ENCODE peak calls at places on chromosomes 5 and 9, in four cellular contexts. P, A, M and K are unnamed samples.

GRCh38 chr5:141272906-141273305 is 27.7 kb downstream of the PCDHB15 start:
- DNase-seq in P (peak; percentile 3), A (no peak), M (no peak), K (no peak)

GRCh38 chr5:149667827-149668122 is 62.3 kb upstream of the PPARGC1B start:
- DNase-seq in P (no peak), A (no peak), M (no peak), K (no peak)

GRCh38 chr5:103148213-103148612 is 28.1 kb downstream of the PPIP5K2 start:
- DNase-seq in P (no peak), A (no peak), M (no peak), K (no peak)

GRCh38 chr5:11931638-11932037 is 27.4 kb upstream of the CTNND2 start:
- DNase-seq in P (no peak), A (no peak), M (no peak), K (no peak)

GRCh38 chr5:160774006-160774405 is 78.0 kb downstream of the ATP10B start:
- DNase-seq in P (no peak), A (no peak), M (no peak), K (no peak)

GRCh38 chr9:38180631-38181030 is 111.6 kb upstream of the SHB start:
- DNase-seq in P (no peak), A (no peak), M (no peak), K (no peak)

GRCh38 chr9:33443504-33444154 is 3.8 kb downstream of the AQP3 start:
- DNase-seq in P (no peak), A (no peak), M (no peak), K (no peak)

GRCh38 chr5:2602451-2603045 is 148.9 kb downstream of the IRX2 start:
- DNase-seq in P (no peak), A (no peak), M (no peak), K (no peak)

GRCh38 chr9:133199648-133200321 is 9.3 kb downstream of the OBP2B start:
- DNase-seq in P (no peak), A (no peak), M (peak; percentile 9), K (peak; percentile 55)

GRCh38 chr9:132243156-132244074 is 81.6 kb downstream of the NTNG2 start:
- DNase-seq in P (peak; percentile 55), A (no peak), M (no peak), K (no peak)

GRCh38 chr9:115540091-115540490 is 422.1 kb upstream of the TNC start:
- DNase-seq in P (no peak), A (no peak), M (peak; percentile 28), K (no peak)

GRCh38 chr5:132873119-132873929 is at the start of gene LEAP2:
- DNase-seq in P (no peak), A (no peak), M (no peak), K (no peak)

GRCh38 chr9:29144476-29144875 is 1571.2 kb upstream of the C9orf72 start:
- DNase-seq in P (peak; percentile 41), A (no peak), M (no peak), K (no peak)

GRCh38 chr5:148120317-148120716 is 48.0 kb upstream of the SPINK14 start:
- DNase-seq in P (no peak), A (no peak), M (no peak), K (no peak)

GRCh38 chr5:158205992-158206391 is 347.0 kb upstream of the CLINT1 start:
- DNase-seq in P (no peak), A (no peak), M (no peak), K (no peak)

GRCh38 chr5:82252744-82253143 is 25.4 kb downstream of the RPS23 start:
- DNase-seq in P (no peak), A (no peak), M (no peak), K (no peak)

GRCh38 chr9:18566125-18566524 is 92.2 kb downstream of the ADAMTSL1 start:
- DNase-seq in P (peak; percentile 82), A (no peak), M (peak; percentile 88), K (no peak)

GRCh38 chr5:31640024-31640423 is 1.1 kb downstream of the PDZD2 start:
- DNase-seq in P (no peak), A (no peak), M (no peak), K (no peak)

GRCh38 chr5:83377131-83377865 is 94.2 kb upstream of the VCAN start:
- DNase-seq in P (peak; percentile 81), A (no peak), M (peak; percentile 41), K (no peak)

GRCh38 chr9:124355032-124355940 is 60.0 kb downstream of the PSMB7 start:
- DNase-seq in P (no peak), A (peak; percentile 67), M (no peak), K (no peak)

GRCh38 chr9:69762527-69762926 is 2.7 kb upstream of the PTAR1 start:
- DNase-seq in P (no peak), A (no peak), M (no peak), K (no peak)

GRCh38 chr9:81455826-81456225 is 233.5 kb downstream of the TLE1 start:
- DNase-seq in P (no peak), A (no peak), M (no peak), K (no peak)

GRCh38 chr5:90334746-90335145 is 74.8 kb downstream of the CETN3 start:
- DNase-seq in P (no peak), A (no peak), M (no peak), K (no peak)

GRCh38 chr5:122341087-122341486 is 29.1 kb downstream of the SNCAIP start:
- DNase-seq in P (peak; percentile 20), A (no peak), M (no peak), K (no peak)

GRCh38 chr9:121788686-121789366 is 137.4 kb downstream of the DAB2IP start:
- DNase-seq in P (no peak), A (no peak), M (no peak), K (no peak)

GRCh38 chr5:179240561-179240960 is 104.7 kb downstream of the ADAMTS2 start:
- DNase-seq in P (no peak), A (no peak), M (no peak), K (no peak)

GRCh38 chr9:92325991-92326500 is 293 bp downstream of the CENPP start:
- DNase-seq in P (no peak), A (no peak), M (no peak), K (peak; percentile 68)

GRCh38 chr9:101398930-101399640 is 434 bp downstream of the ZNF189 start:
- DNase-seq in P (no peak), A (no peak), M (no peak), K (no peak)

GRCh38 chr5:151001436-151001835 is 19.0 kb upstream of the GPX3 start:
- DNase-seq in P (no peak), A (peak; percentile 7), M (no peak), K (no peak)